ENCODE peak calls at places on chromosomes 2 and 18, in six cellular contexts. O, E, B, J, N and X are unnamed samples.

GRCh38 chr18:79447703-79448367 is 52.1 kb downstream of the NFATC1 start:
- DNase-seq in J (no peak), B (no peak), N (peak), E (no peak), O (peak), X (no peak)

GRCh38 chr2:79669714-79670113 is 156.9 kb downstream of the CTNNA2 start:
- DNase-seq in B (no peak), E (no peak), N (no peak), J (no peak), O (no peak), X (no peak)

GRCh38 chr2:132496566-132496965 is 80.0 kb downstream of the GPR39 start:
- DNase-seq in O (no peak), B (no peak), E (no peak), J (no peak), N (no peak), X (no peak)

GRCh38 chr2:96526615-96527014 is 9.9 kb upstream of the ARID5A start:
- DNase-seq in O (no peak), B (no peak), N (no peak), E (no peak), J (no peak), X (no peak)

GRCh38 chr18:74936343-74936742 is 272.6 kb downstream of the PTGR3 start:
- DNase-seq in J (no peak), E (no peak), B (no peak), O (no peak), N (no peak), X (no peak)

GRCh38 chr2:25112113-25112512 is 56.3 kb downstream of the POMC start:
- DNase-seq in E (no peak), O (no peak), N (no peak), B (no peak), J (no peak), X (no peak)

GRCh38 chr2:69804416-69804815 is 25.0 kb upstream of the GMCL1 start:
- DNase-seq in B (no peak), N (no peak), J (peak), E (no peak), O (no peak), X (no peak)

GRCh38 chr2:41847744-41848441 is 199.9 kb upstream of the PKDCC start:
- DNase-seq in E (no peak), O (peak), B (no peak), N (peak), J (no peak), X (no peak)

GRCh38 chr18:74596959-74597661 is 560 bp upstream of the ZNF407 start:
- DNase-seq in N (peak), E (no peak), J (peak), B (peak), O (peak), X (no peak)

GRCh38 chr2:224658776-224659175 is 57.4 kb downstream of the CCDC195 start:
- DNase-seq in E (no peak), O (no peak), B (no peak), J (no peak), N (no peak), X (no peak)

GRCh38 chr2:37635359-37636208 is 35.9 kb downstream of the CDC42EP3 start:
- DNase-seq in J (no peak), N (peak), E (no peak), O (peak), B (peak), X (no peak)

GRCh38 chr2:158191076-158191566 is 89.4 kb downstream of the UPP2 start:
- DNase-seq in N (peak), O (no peak), B (no peak), E (no peak), J (no peak), X (no peak)

GRCh38 chr2:164890533-164890932 is 48.9 kb upstream of the COBLL1 start:
- DNase-seq in N (no peak), O (peak), E (no peak), B (no peak), J (no peak), X (no peak)

GRCh38 chr2:40488101-40488598 is 36.3 kb upstream of the SLC8A1 start:
- DNase-seq in N (peak), O (peak), E (peak), J (no peak), B (peak), X (no peak)

GRCh38 chr2:134206573-134206972 is 47.3 kb upstream of the MGAT5 start:
- DNase-seq in E (no peak), B (no peak), N (peak), O (peak), J (no peak), X (no peak)

GRCh38 chr18:2191180-2191790 is 380.0 kb downstream of the METTL4 start:
- DNase-seq in O (no peak), B (peak), N (no peak), J (no peak), E (no peak), X (no peak)

GRCh38 chr2:179233037-179233436 is 31.6 kb downstream of the SESTD1 start:
- DNase-seq in N (peak), O (no peak), J (no peak), B (no peak), E (no peak), X (no peak)

GRCh38 chr18:35522130-35522959 is 24.6 kb upstream of the INO80C start:
- DNase-seq in B (no peak), O (no peak), E (no peak), N (no peak), J (no peak), X (no peak)

GRCh38 chr2:110847651-110848050 is 115.3 kb downstream of the ACOXL start:
- DNase-seq in B (no peak), J (no peak), E (no peak), N (no peak), O (no peak), X (no peak)

GRCh38 chr2:166361351-166362153 is 14.2 kb downstream of the SCN9A start:
- DNase-seq in E (no peak), N (peak), J (no peak), O (peak), B (peak), X (no peak)

GRCh38 chr2:241329669-241330615 is 14.2 kb downstream of the SEPTIN2 start:
- DNase-seq in E (no peak), O (no peak), N (no peak), B (no peak), J (no peak), X (no peak)

GRCh38 chr18:27871731-27872130 is 305.2 kb downstream of the CDH2 start:
- DNase-seq in J (no peak), N (no peak), B (no peak), O (no peak), E (no peak), X (no peak)

GRCh38 chr2:77649856-77650255 is 127.7 kb upstream of the LRRTM4 start:
- DNase-seq in O (no peak), E (no peak), B (no peak), J (no peak), N (no peak), X (no peak)

GRCh38 chr18:70931942-70932814 is 643.3 kb downstream of the SOCS6 start:
- DNase-seq in E (no peak), B (peak), N (no peak), J (no peak), O (peak), X (peak)

GRCh38 chr2:235002198-235003095 is 50.6 kb downstream of the SH3BP4 start:
- DNase-seq in O (peak), N (no peak), E (no peak), B (peak), J (no peak), X (no peak)

GRCh38 chr2:109611467-109612095 is 2.2 kb downstream of the SEPTIN10 start:
- DNase-seq in N (peak), E (no peak), J (no peak), B (peak), O (peak), X (no peak)

GRCh38 chr2:121008978-121009377 is 273.3 kb downstream of the GLI2 start:
- DNase-seq in E (no peak), N (no peak), O (no peak), J (peak), B (no peak), X (peak)

GRCh38 chr18:32439802-32440201 is 30.9 kb downstream of the GAREM1 start:
- DNase-seq in E (no peak), O (no peak), N (no peak), B (peak), J (no peak), X (peak)

GRCh38 chr2:181456660-181457120 is 496 bp upstream of the ITGA4 start:
- DNase-seq in O (peak), E (peak), B (peak), N (peak), J (peak), X (peak)

GRCh38 chr2:18387479-18388206 is 172.8 kb downstream of the RDH14 start:
- DNase-seq in O (peak), N (peak), B (peak), J (peak), E (peak), X (peak)

GRCh38 chr2:232502901-232503791 is 15.5 kb upstream of the ECEL1 start:
- DNase-seq in E (peak), J (peak), N (peak), O (peak), B (peak), X (peak)

GRCh38 chr2:121075641-121076500 is 209.1 kb downstream of the TFCP2L1 start:
- DNase-seq in N (no peak), B (no peak), J (peak), O (no peak), E (no peak), X (peak)

GRCh38 chr2:241112046-241112445 is 10.0 kb upstream of the MTERF4 start:
- DNase-seq in E (no peak), J (no peak), O (no peak), N (no peak), B (no peak), X (no peak)

GRCh38 chr2:227033471-227034148 is 130.4 kb downstream of the COL4A4 start:
- DNase-seq in B (peak), N (peak), O (peak), E (peak), J (peak), X (peak)

GRCh38 chr2:2663401-2664036 is 332.4 kb upstream of the MYT1L start:
- DNase-seq in B (no peak), O (peak), J (no peak), N (peak), E (no peak), X (no peak)

GRCh38 chr2:86396304-86396785 is 44.8 kb upstream of the KDM3A start:
- DNase-seq in N (no peak), B (peak), E (no peak), O (peak), J (no peak), X (no peak)

GRCh38 chr2:60453301-60453700 is 100.2 kb downstream of the BCL11A start:
- DNase-seq in B (no peak), J (peak), E (peak), O (no peak), N (no peak), X (peak)

GRCh38 chr2:144094408-144095151 is 425.3 kb downstream of the ZEB2 start:
- DNase-seq in B (no peak), J (no peak), O (no peak), E (no peak), N (no peak), X (no peak)

GRCh38 chr2:114548151-114548550 is 105.7 kb downstream of the DPP10 start:
- DNase-seq in E (no peak), N (no peak), B (no peak), O (no peak), J (no peak), X (no peak)

GRCh38 chr2:59232394-59233165 is 991.5 kb upstream of the FANCL start:
- DNase-seq in J (no peak), E (no peak), O (no peak), N (no peak), B (no peak), X (no peak)

GRCh38 chr2:112646102-112646719 is 472 bp downstream of the SLC20A1 start:
- DNase-seq in O (no peak), N (no peak), J (no peak), E (no peak), B (no peak), X (no peak)
- H4K8ac ChIP-seq in O (peak), N (peak), J (peak), E (no peak), B (peak), X (no peak)

DNA sequence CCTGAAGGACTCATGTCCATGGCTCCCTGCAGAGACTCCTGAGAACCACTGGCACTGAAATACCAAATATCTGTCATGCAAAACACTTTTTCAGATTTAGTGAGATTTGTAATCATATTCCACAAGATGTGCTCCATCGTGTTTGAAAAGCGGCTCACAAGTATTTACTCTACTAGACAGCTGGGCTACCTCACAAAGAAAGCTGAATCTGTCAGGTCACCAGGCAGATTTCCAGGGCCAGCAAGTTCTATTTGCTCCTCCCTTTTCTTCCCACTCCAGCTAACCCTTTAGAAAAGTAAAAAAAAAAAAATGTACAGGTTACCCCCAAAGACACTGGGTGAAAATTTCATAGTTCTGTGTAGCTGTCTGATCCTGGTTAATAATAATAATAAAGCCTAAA is 22.9 kb downstream of the WIPF1 start:
- DNase-seq in E (no peak), J (no peak), O (peak), B (no peak), N (peak), X (no peak)
- H3K14ac ChIP-seq in E (no peak), J (no peak), O (no peak), B (no peak), N (no peak), X (no peak)

DNA sequence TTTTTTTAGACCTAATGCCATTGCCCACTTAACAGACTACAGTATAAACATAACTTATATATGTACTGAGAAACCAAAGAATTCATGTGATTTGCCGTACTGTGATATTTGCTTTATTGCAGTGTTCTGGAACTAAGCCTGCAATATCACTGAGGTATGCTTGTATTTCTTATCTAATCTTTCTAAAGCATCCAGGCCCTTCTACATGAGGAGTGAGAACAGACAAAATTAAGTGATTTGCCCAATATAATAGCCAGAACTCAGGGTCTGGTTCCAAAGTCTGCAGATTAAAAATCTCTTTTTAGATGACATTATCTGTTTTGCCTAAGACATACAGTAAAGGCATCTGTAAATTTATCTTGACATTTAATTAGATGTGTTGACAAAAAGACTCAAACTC is 41.9 kb downstream of the BMPR2 start:
- DNase-seq in E (no peak), O (no peak), B (no peak), J (no peak), N (no peak), X (no peak)
- H4K8ac ChIP-seq in E (no peak), O (no peak), B (no peak), J (no peak), N (no peak), X (no peak)

DNA sequence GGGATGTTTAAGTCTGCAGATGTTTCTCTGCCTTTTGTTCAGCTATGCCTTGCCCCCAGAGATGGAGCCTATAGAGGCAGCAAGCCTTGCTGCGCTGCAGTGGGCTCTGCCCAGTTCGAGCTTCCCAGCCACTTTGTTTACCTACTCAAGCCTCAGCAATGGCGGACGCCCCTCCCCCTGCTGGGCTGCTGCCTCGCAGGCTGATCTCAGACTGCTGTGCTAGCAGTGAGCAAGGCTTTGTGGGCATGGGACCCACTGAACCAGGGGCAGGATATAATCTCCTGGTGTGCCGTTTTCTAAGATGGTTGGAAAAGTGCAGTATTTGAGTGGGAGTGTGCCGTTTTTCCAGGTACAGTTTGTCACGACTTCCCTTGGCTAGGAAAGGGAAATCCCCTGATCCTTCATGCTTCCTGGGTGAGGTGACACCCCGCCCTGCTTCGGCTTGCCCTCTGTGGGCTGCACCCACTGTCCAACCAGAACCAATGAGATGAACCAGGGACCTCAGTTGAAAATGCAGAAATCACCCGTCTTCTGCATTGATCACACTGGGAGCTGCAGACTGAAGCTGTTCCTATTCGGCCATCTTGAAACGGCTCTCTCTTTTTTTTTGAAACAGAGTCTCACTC is 27.6 kb upstream of the ADAM23 start:
- DNase-seq in O (no peak), J (no peak), E (no peak), B (no peak), N (no peak), X (no peak)
- H3K14ac ChIP-seq in O (no peak), J (no peak), E (no peak), B (no peak), N (no peak), X (no peak)

GRCh38 chr18:3603460-3604259 is 153.7 kb downstream of the TGIF1 start:
- DNase-seq in J (no peak), B (peak), E (peak), N (peak), O (peak), X (peak)

GRCh38 chr18:3605562-3606443 is 155.8 kb downstream of the TGIF1 start:
- DNase-seq in B (no peak), J (no peak), N (peak), O (peak), E (no peak), X (no peak)

GRCh38 chr18:3607309-3608098 is 157.5 kb downstream of the TGIF1 start:
- DNase-seq in N (no peak), J (no peak), O (no peak), B (no peak), E (no peak), X (no peak)

GRCh38 chr18:3604626-3605408 is 154.8 kb downstream of the TGIF1 start:
- DNase-seq in E (no peak), N (peak), B (peak), O (peak), J (no peak), X (no peak)

GRCh38 chr18:3604260-3604625 is 154.3 kb downstream of the TGIF1 start:
- DNase-seq in J (no peak), O (no peak), B (no peak), E (no peak), N (no peak), X (no peak)
- H4K8ac ChIP-seq in J (no peak), O (peak), B (peak), E (no peak), N (peak), X (no peak)

GRCh38 chr2:231487197-231487596 is 22.9 kb upstream of the NCL start:
- DNase-seq in B (no peak), N (no peak), O (no peak), E (no peak), J (no peak), X (no peak)

GRCh38 chr2:231479455-231479854 is 15.2 kb upstream of the NCL start:
- DNase-seq in J (no peak), E (no peak), N (no peak), B (peak), O (no peak), X (no peak)

GRCh38 chr2:231483398-231484329 is 19.4 kb upstream of the NCL start:
- DNase-seq in O (no peak), N (no peak), E (no peak), B (no peak), J (peak), X (peak)

GRCh38 chr2:231480781-231481180 is 16.5 kb upstream of the NCL start:
- DNase-seq in B (no peak), J (no peak), N (no peak), E (no peak), O (no peak), X (no peak)

DNA sequence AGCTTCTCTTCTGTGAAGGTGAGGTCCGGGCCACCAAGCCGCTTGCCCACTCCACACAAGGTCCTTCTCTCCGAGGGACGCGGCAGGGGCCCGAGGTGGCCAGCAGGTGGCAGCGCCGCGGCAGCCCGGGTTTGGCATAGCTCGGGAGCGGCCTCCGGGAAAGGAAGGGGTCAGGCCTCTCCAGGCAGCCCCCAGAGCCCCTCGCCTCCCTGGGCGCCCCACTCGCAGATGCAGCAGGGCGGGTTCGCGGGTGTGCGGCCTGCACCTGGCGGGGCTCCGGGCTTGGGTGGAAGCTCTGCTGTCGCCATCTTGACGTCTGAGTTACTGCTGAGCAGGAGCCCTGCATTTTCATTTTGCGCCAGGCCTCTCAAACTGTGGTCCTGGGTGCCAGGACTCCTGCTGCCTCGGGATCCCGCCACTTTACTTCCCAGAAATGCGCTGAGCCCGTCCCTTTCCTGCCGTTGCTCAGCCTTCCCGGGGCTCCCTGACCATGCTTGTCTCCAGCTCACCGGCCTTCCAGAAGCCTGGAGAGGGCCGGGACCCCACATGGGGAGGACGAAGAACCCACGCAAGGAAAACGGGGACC is 18.6 kb upstream of the NCL start:
- DNase-seq in E (peak), N (peak), B (peak), O (peak), J (peak), X (peak)
- H3K14ac ChIP-seq in E (peak), N (no peak), B (no peak), O (no peak), J (no peak), X (no peak)